ENCODE peak calls at places on chromosomes 12 and 14, in seven cellular contexts. Z, S, M, Q, A, D and B are unnamed samples.

GRCh38 chr14:77603654-77604270 is 12.7 kb downstream of the SPTLC2 start:
- DNase-seq in Z (no peak), S (peak), M (no peak), Q (no peak), A (no peak), D (peak), B (no peak)

GRCh38 chr14:105161314-105161713 is 7.3 kb downstream of the JAG2 start:
- DNase-seq in Z (no peak), S (no peak), M (no peak), Q (no peak), A (no peak), D (no peak), B (no peak)

GRCh38 chr12:118120579-118121363 is 15.2 kb upstream of the PEBP1 start:
- DNase-seq in Z (peak), S (peak), M (peak), Q (no peak), A (no peak), D (peak), B (no peak)

GRCh38 chr14:96806836-96807235 is 9.7 kb downstream of the VRK1 start:
- DNase-seq in Z (no peak), S (no peak), M (no peak), Q (no peak), A (no peak), D (peak), B (no peak)

GRCh38 chr12:76878045-76878898 is 547 bp downstream of the CSRP2 start:
- DNase-seq in Z (peak), S (peak), M (no peak), Q (no peak), A (peak), D (no peak), B (no peak)

GRCh38 chr14:73740921-73741326 is 26.7 kb upstream of the PNMA1 start:
- DNase-seq in Z (peak), S (peak), M (peak), Q (no peak), A (peak), D (no peak), B (no peak)

GRCh38 chr14:104499784-104500496 is 79.6 kb upstream of the C14orf180 start:
- DNase-seq in Z (no peak), S (peak), M (no peak), Q (no peak), A (no peak), D (no peak), B (no peak)

GRCh38 chr14:69999246-69999645 is 120.0 kb downstream of the SMOC1 start:
- DNase-seq in Z (no peak), S (no peak), M (no peak), Q (no peak), A (no peak), D (no peak), B (no peak)

GRCh38 chr14:106378191-106378590 is 851.8 kb downstream of the TMEM121 start:
- DNase-seq in Z (no peak), S (no peak), M (no peak), Q (no peak), A (no peak), D (peak), B (no peak)

GRCh38 chr12:65876898-65877721 is 52.8 kb downstream of the HMGA2 start:
- DNase-seq in Z (no peak), S (no peak), M (no peak), Q (no peak), A (no peak), D (no peak), B (no peak)

GRCh38 chr14:68771631-68772030 is 21.2 kb downstream of the ZFP36L1 start:
- DNase-seq in Z (peak), S (peak), M (peak), Q (no peak), A (no peak), D (no peak), B (no peak)

GRCh38 chr12:109950625-109951024 is 45.5 kb downstream of the GIT2 start:
- DNase-seq in Z (no peak), S (no peak), M (no peak), Q (no peak), A (no peak), D (no peak), B (no peak)

GRCh38 chr14:61549425-61549824 is 145.9 kb upstream of the HIF1A start:
- DNase-seq in Z (no peak), S (no peak), M (no peak), Q (no peak), A (no peak), D (no peak), B (no peak)

GRCh38 chr12:93734784-93735183 is 57.6 kb downstream of the CRADD start:
- DNase-seq in Z (no peak), S (no peak), M (no peak), Q (no peak), A (no peak), D (no peak), B (no peak)

GRCh38 chr12:442235-442884 is 17.4 kb upstream of the B4GALNT3 start:
- DNase-seq in Z (no peak), S (peak), M (peak), Q (no peak), A (peak), D (peak), B (no peak)

GRCh38 chr14:104999361-104999760 is 13.8 kb downstream of the CLBA1 start:
- DNase-seq in Z (no peak), S (no peak), M (no peak), Q (no peak), A (no peak), D (no peak), B (no peak)

GRCh38 chr14:28831126-28831525 is 64.5 kb downstream of the FOXG1 start:
- DNase-seq in Z (no peak), S (no peak), M (no peak), Q (peak), A (no peak), D (no peak), B (no peak)

GRCh38 chr12:130485291-130486145 is 147.8 kb downstream of the PIWIL1 start:
- DNase-seq in Z (no peak), S (no peak), M (no peak), Q (no peak), A (no peak), D (no peak), B (no peak)

GRCh38 chr12:97745406-97746101 is 282.9 kb downstream of the RMST start:
- DNase-seq in Z (no peak), S (no peak), M (no peak), Q (no peak), A (no peak), D (no peak), B (no peak)
- TF ChIP-seq POLR2AphosphoS5 in Z (no peak), S (no peak), M (no peak), Q (no peak), A (no peak), D (no peak), B (no peak)

DNA sequence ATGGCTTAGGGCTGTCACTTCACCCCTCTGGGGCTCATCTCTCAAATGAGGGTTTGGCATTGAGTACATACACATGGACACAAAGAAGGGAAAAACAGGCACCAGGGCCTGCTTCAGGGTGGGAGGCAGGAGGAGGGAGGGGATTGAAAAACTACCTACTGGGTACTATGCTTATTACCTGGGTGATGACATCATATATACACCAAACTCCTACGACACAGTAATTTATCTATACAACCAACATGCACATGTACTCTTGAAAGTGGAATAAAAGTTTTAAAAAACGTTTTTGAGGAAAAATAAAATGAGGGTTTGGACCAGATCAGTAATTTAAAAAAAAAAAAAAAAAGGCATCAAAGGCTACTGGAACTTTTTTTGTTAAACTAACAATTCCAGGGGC is 3.6 kb upstream of the TC2N start:
- DNase-seq in Z (no peak), S (no peak), M (no peak), Q (no peak), A (no peak), D (no peak), B (no peak)
- H3K4me3 ChIP-seq in Z (no peak), S (no peak), M (no peak), Q (no peak), A (no peak), D (no peak), B (no peak)

GRCh38 chr12:115324949-115325638 is 641.1 kb upstream of the TBX3 start:
- DNase-seq in Z (no peak), S (no peak), M (no peak), Q (no peak), A (no peak), D (no peak), B (no peak)
- TF ChIP-seq POLR2AphosphoS5 in Z (no peak), S (no peak), M (no peak), Q (no peak), A (no peak), D (no peak), B (no peak)

GRCh38 chr14:37593496-37594237 is 1.4 kb downstream of the FOXA1 start:
- DNase-seq in Z (no peak), S (no peak), M (no peak), Q (no peak), A (no peak), D (no peak), B (no peak)
- H3K4me3 ChIP-seq in Z (peak), S (peak), M (peak), Q (no peak), A (peak), D (no peak), B (peak)

DNA sequence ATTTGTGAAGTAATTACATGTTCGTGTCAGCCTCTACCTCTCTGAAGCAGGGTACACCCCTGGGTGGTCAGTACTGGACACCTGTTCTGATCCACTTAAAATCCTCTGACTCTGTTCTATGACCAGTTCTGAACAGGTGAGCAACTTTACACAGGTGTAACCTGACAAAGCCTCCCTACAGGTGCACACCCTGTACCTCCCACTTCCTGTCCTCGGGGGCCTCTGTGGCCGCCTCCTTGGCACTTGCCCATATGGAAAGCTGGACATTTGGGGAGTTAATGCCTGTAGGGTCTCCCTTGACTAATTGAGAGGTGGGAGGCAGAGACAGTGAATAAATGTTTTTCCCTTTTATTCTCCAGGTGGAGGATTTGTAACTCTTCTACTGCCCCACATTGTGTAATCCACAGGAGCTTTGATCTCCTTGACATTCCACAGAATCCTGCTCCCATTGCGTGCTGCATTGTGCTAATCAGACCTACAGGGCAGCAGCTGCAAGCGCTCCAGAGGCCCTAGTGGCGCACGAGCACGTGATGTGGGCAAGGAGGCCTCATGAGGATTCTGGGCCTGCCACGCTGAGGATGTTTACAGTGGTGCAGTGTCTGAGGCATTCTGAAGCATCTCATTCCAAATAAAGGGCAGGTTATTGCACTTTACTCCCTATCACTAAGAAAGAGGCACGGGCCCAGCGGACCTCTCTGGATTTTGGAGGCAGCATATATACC is 45.8 kb upstream of the BATF start:
- DNase-seq in Z (peak), S (peak), M (peak), Q (no peak), A (no peak), D (no peak), B (no peak)
- TF ChIP-seq POLR2AphosphoS5 in Z (no peak), S (peak), M (no peak), Q (no peak), A (no peak), D (no peak), B (no peak)

GRCh38 chr14:71169028-71169427 is 261.8 kb downstream of the PCNX1 start:
- DNase-seq in Z (no peak), S (no peak), M (no peak), Q (no peak), A (no peak), D (no peak), B (no peak)

GRCh38 chr14:71165650-71166049 is 258.4 kb downstream of the PCNX1 start:
- DNase-seq in Z (no peak), S (no peak), M (no peak), Q (no peak), A (no peak), D (no peak), B (no peak)

GRCh38 chr14:71169861-71170260 is 262.6 kb downstream of the PCNX1 start:
- DNase-seq in Z (no peak), S (no peak), M (no peak), Q (no peak), A (no peak), D (no peak), B (no peak)

GRCh38 chr14:71166434-71166833 is 259.2 kb downstream of the PCNX1 start:
- DNase-seq in Z (no peak), S (peak), M (no peak), Q (no peak), A (peak), D (no peak), B (no peak)

GRCh38 chr14:71168564-71168963 is 261.3 kb downstream of the PCNX1 start:
- DNase-seq in Z (no peak), S (no peak), M (no peak), Q (no peak), A (no peak), D (no peak), B (no peak)
- H3K4me3 ChIP-seq in Z (no peak), S (no peak), M (no peak), Q (no peak), A (no peak), D (no peak), B (no peak)